ENCODE peak calls at places on chromosomes 16 and 17, in eight cellular contexts. Y is T1000, K is AG04450, A is T-helper 2 cell, E is H7, D is GOT3, N is fibroblast of the aortic adventitia, C is GM12891. L is an unnamed sample.

GRCh38 chr17:29619251-29619650 is 3.5 kb downstream of the CORO6 start:
- DNase-seq in K (no peak), E (peak), Y (no peak), D (no peak), A (peak), C (no peak), N (peak), L (no peak)

GRCh38 chr16:87409781-87410180 is 17.6 kb downstream of the MAP1LC3B start:
- DNase-seq in K (no peak), Y (no peak), D (no peak), N (no peak), A (no peak), C (no peak), E (no peak), L (no peak)

GRCh38 chr17:70343134-70343533 is 173.8 kb downstream of the KCNJ2 start:
- DNase-seq in N (no peak), A (no peak), K (no peak), E (no peak), D (no peak), C (no peak), Y (no peak), L (no peak)

GRCh38 chr17:6303664-6304063 is 131.3 kb downstream of the AIPL1 start:
- DNase-seq in N (peak), C (no peak), A (peak), E (peak), K (no peak), D (no peak), Y (no peak), L (no peak)

GRCh38 chr17:70317416-70317815 is 148.1 kb downstream of the KCNJ2 start:
- DNase-seq in A (no peak), N (no peak), D (no peak), C (no peak), Y (no peak), K (no peak), E (no peak), L (no peak)

GRCh38 chr16:476039-476438 is 50.6 kb downstream of the RAB11FIP3 start:
- DNase-seq in N (no peak), D (no peak), K (no peak), A (no peak), E (peak), C (no peak), Y (no peak), L (no peak)

GRCh38 chr17:15441315-15441714 is 26.1 kb downstream of the CDRT4 start:
- DNase-seq in D (no peak), Y (no peak), A (no peak), K (no peak), N (peak), E (no peak), C (no peak), L (no peak)

GRCh38 chr16:46648656-46649055 is 27.5 kb upstream of the SHCBP1 start:
- DNase-seq in D (no peak), Y (no peak), N (no peak), C (no peak), A (no peak), K (no peak), E (peak), L (no peak)

GRCh38 chr16:65817799-65818198 is 548.7 kb upstream of the CDH5 start:
- DNase-seq in D (no peak), Y (no peak), K (no peak), A (no peak), N (no peak), C (no peak), E (no peak), L (no peak)

GRCh38 chr17:4899341-4900230 is at the start of gene C17orf107:
- DNase-seq in N (peak), C (peak), Y (no peak), K (peak), E (peak), D (peak), A (peak), L (peak)

GRCh38 chr17:14745122-14745521 is 444.2 kb downstream of the HS3ST3B1 start:
- DNase-seq in A (no peak), C (no peak), K (no peak), Y (peak), E (no peak), N (peak), D (no peak), L (no peak)

GRCh38 chr16:22206847-22207714 is 1.0 kb downstream of the EEF2K start:
- DNase-seq in A (peak), D (peak), E (peak), Y (peak), N (peak), K (no peak), C (no peak), L (peak)

GRCh38 chr16:70151941-70152509 is 21.6 kb upstream of the CLEC18C start:
- DNase-seq in E (peak), C (no peak), Y (no peak), D (no peak), A (no peak), K (no peak), N (no peak), L (no peak)